ENCODE peak calls at places on chromosomes 5 and 9, in four cellular contexts. G, T, Q and B are unnamed samples.

GRCh38 chr5:177357459-177358332 is at the start of gene RGS14:
- DNase-seq in G (peak), T (peak), Q (no peak), B (no peak)

GRCh38 chr9:100499460-100499859 is 26.5 kb downstream of the TMEFF1 start:
- DNase-seq in G (no peak), T (no peak), Q (no peak), B (no peak)

GRCh38 chr5:37533851-37534250 is 154.7 kb downstream of the WDR70 start:
- DNase-seq in G (no peak), T (no peak), Q (no peak), B (no peak)

GRCh38 chr5:105806601-105807000 is 1864.1 kb downstream of the EFNA5 start:
- DNase-seq in G (no peak), T (no peak), Q (no peak), B (no peak)

GRCh38 chr5:82073179-82073578 is 101.4 kb downstream of the ATG10 start:
- DNase-seq in G (no peak), T (no peak), Q (no peak), B (no peak)

GRCh38 chr9:90394866-90395265 is 247.8 kb downstream of the DIRAS2 start:
- DNase-seq in G (no peak), T (no peak), Q (no peak), B (no peak)

GRCh38 chr5:110625376-110625999 is 101.0 kb downstream of the TMEM232 start:
- DNase-seq in G (no peak), T (no peak), Q (no peak), B (no peak)

GRCh38 chr9:70921126-70921525 is 200.3 kb downstream of the TRPM3 start:
- DNase-seq in G (no peak), T (no peak), Q (peak), B (no peak)

GRCh38 chr9:19994296-19994695 is 205.5 kb upstream of the SLC24A2 start:
- DNase-seq in G (no peak), T (no peak), Q (no peak), B (no peak)

GRCh38 chr9:95935861-95936578 is 60.5 kb downstream of the ERCC6L2 start:
- DNase-seq in G (no peak), T (no peak), Q (no peak), B (no peak)

GRCh38 chr5:158422653-158423505 is 563.9 kb upstream of the CLINT1 start:
- DNase-seq in G (no peak), T (no peak), Q (no peak), B (no peak)

GRCh38 chr9:126420643-126421564 is 94.3 kb downstream of the MVB12B start:
- DNase-seq in G (no peak), T (no peak), Q (no peak), B (no peak)

GRCh38 chr5:175809531-175810121 is 61.8 kb upstream of the CPLX2 start:
- DNase-seq in G (no peak), T (no peak), Q (peak), B (no peak)

GRCh38 chr5:5688194-5688924 is 265.9 kb downstream of the ICE1 start:
- DNase-seq in G (no peak), T (no peak), Q (no peak), B (no peak)

GRCh38 chr5:151098185-151098813 is 17.5 kb upstream of the TNIP1 start:
- DNase-seq in G (no peak), T (no peak), Q (no peak), B (no peak)

GRCh38 chr5:54180616-54181015 is 129.8 kb downstream of the ARL15 start:
- DNase-seq in G (no peak), T (no peak), Q (no peak), B (no peak)

GRCh38 chr5:75640395-75640794 is 29.1 kb downstream of the ANKDD1B start:
- DNase-seq in G (no peak), T (no peak), Q (no peak), B (no peak)

GRCh38 chr9:129649726-129650679 is 8.1 kb upstream of the ASB6 start:
- DNase-seq in G (no peak), T (no peak), Q (no peak), B (no peak)

GRCh38 chr5:140351609-140352334 is 5.4 kb upstream of the HBEGF start:
- DNase-seq in G (peak), T (peak), Q (no peak), B (peak)

GRCh38 chr9:33858346-33858869 is 41.4 kb downstream of the UBE2R2 start:
- DNase-seq in G (no peak), T (no peak), Q (no peak), B (no peak)

GRCh38 chr9:106785200-106785599 is 77.8 kb upstream of the ZNF462 start:
- DNase-seq in G (no peak), T (no peak), Q (no peak), B (no peak)

GRCh38 chr5:129906177-129906887 is 2.1 kb downstream of the CHSY3 start:
- DNase-seq in G (no peak), T (peak), Q (no peak), B (no peak)

GRCh38 chr9:131361202-131361833 is 32.6 kb upstream of the PRRC2B start:
- DNase-seq in G (no peak), T (peak), Q (no peak), B (no peak)

GRCh38 chr5:28766565-28767158 is 1728.3 kb upstream of the CDH9 start:
- DNase-seq in G (peak), T (peak), Q (no peak), B (peak)

GRCh38 chr9:21017092-21017491 is 14.3 kb downstream of the HACD4 start:
- DNase-seq in G (no peak), T (no peak), Q (peak), B (no peak)

GRCh38 chr5:173180331-173180730 is 36.0 kb downstream of the BNIP1 start:
- DNase-seq in G (no peak), T (no peak), Q (no peak), B (no peak)

GRCh38 chr9:126696091-126696763 is 82.5 kb downstream of the LMX1B start:
- DNase-seq in G (no peak), T (no peak), Q (no peak), B (no peak)

GRCh38 chr9:122347348-122348287 is 23.2 kb upstream of the PTGS1 start:
- DNase-seq in G (no peak), T (no peak), Q (no peak), B (no peak)

DNA sequence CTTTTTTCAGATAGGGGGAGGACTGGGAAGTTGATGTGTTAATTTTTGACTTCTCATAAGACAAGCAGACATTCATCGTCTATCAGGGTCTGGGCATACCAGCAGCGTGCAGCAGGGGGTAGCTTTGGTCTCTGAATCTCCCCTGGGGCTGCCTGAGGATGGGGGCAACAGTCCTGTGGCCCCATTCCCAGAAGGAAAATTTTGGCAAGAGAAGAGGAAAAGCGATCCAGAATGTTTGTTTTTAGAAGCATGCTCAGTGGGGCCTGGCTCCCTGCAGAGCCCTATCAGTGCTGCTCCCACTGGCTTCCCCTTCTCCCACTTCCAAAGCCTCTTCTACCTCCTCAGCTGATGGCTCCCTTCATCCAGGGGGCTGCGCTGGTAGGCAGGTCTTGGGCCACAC is 194.8 kb upstream of the IL12B start:
- DNase-seq in G (no peak), T (no peak), Q (no peak), B (no peak)
- TF ChIP-seq CTCF in G (no peak), T (no peak), Q (peak), B (no peak)

DNA sequence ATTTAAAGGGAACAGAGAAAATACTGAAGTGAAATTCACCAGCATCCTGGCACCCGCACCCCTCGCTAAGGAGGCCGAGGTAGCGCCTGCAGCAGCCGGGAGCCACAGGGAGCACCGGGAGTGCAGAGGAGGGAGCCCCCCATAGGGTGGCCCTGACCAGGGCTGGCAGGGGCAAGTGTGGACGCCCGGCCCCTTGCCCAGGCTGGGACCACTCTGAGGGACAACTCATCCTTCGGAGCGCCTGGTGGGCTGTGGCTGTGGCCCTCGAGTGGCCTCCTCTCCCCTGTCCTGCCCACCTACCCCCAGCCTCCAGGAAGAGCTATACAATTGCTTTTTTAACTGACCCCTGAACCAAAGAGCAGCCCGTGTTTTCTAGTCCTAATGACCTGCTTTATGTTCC is 47.0 kb downstream of the PLEKHG4B start:
- DNase-seq in G (no peak), T (no peak), Q (no peak), B (no peak)
- TF ChIP-seq CTCF in G (no peak), T (no peak), Q (no peak), B (no peak)

DNA sequence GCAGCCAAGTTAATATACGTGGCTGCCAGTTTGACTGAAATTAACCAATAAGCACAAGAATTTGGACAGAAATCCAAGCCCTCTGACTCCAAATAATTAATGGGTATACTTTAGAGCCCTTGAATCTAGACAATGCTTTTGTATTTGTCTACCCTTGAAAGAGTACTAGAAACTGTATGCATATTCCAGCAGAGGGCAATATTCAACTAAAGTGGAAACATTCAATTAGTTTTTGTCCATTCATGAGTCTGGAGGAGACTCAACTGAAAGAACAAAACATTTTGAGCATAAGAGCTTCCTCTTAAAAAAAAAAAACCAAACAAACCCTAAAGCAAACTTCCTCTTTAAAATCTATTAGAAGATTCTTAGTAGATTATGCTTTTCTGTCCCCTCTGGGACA is 157.8 kb downstream of the ARHGEF28 start:
- DNase-seq in G (no peak), T (no peak), Q (no peak), B (no peak)
- TF ChIP-seq CTCF in G (peak), T (peak), Q (peak), B (no peak)

GRCh38 chr5:172008689-172009141 is 2.3 kb upstream of the FBXW11 start:
- DNase-seq in G (peak), T (no peak), Q (no peak), B (no peak)

GRCh38 chr5:172007153-172007794 is 836 bp upstream of the FBXW11 start:
- DNase-seq in G (no peak), T (no peak), Q (no peak), B (no peak)

GRCh38 chr5:172007795-172008465 is 1.5 kb upstream of the FBXW11 start:
- DNase-seq in G (no peak), T (no peak), Q (no peak), B (no peak)

GRCh38 chr5:172009536-172010270 is 3.3 kb upstream of the FBXW11 start:
- DNase-seq in G (no peak), T (no peak), Q (no peak), B (no peak)

DNA sequence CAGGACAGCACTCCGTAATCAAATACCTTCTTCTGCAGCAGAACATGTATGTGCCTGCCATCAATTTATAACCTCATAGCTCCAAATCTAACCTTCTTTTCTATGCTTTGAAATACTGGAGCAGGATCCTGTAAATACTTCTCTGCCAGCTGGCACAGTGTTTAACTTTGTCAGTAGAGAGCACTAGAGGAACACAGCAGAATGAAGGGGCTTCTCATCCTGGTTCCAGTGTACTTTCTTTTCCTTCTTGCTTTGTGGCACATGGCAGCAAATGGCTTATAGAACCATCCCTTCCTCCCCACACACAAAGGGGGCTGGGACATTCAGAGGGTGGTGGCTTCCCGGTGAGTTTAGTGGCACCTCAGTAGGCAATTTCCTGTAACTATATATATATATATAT is 3.8 kb upstream of the FBXW11 start:
- DNase-seq in G (no peak), T (no peak), Q (no peak), B (no peak)
- TF ChIP-seq CTCF in G (peak), T (no peak), Q (peak), B (no peak)